ENCODE peak calls at places on chromosomes 5 and 9, in six cellular contexts. O is aorta, C is dorsolateral prefrontal cortex, H is choroid plexus epithelial cell, L is upper lobe of right lung, A is cardiac fibroblast. X is an unnamed sample.

GRCh38 chr9:74960548-74960947 is 7.8 kb upstream of the C9orf40 start:
- DNase-seq in O (no peak), C (no peak), H (peak), L (no peak), A (peak), X (peak)

GRCh38 chr9:129999123-129999510 is 43.9 kb downstream of the FNBP1 start:
- DNase-seq in O (no peak), C (no peak), H (no peak), L (no peak), A (no peak), X (no peak)

GRCh38 chr9:83387401-83388185 is 150.6 kb downstream of the FRMD3 start:
- DNase-seq in O (no peak), C (no peak), H (no peak), L (no peak), A (no peak), X (no peak)

GRCh38 chr5:57911466-57911865 is 428.9 kb upstream of the ACTBL2 start:
- DNase-seq in O (no peak), C (no peak), H (no peak), L (no peak), A (no peak), X (no peak)

GRCh38 chr9:115606851-115607250 is 488.9 kb upstream of the TNC start:
- DNase-seq in O (no peak), C (no peak), H (peak), L (no peak), A (peak), X (no peak)

GRCh38 chr9:27791311-27791710 is 218.0 kb upstream of the C9orf72 start:
- DNase-seq in O (no peak), C (no peak), H (peak), L (no peak), A (peak), X (no peak)

GRCh38 chr5:131610198-131611063 is 24.6 kb downstream of the RAPGEF6 start:
- DNase-seq in O (no peak), C (no peak), H (peak), L (no peak), A (peak), X (peak)

GRCh38 chr5:94072116-94072515 is 330.7 kb upstream of the POU5F2 start:
- DNase-seq in O (no peak), C (no peak), H (peak), L (no peak), A (peak), X (no peak)

GRCh38 chr5:132760601-132761317 is 13.5 kb downstream of the CCNI2 start:
- DNase-seq in O (no peak), C (no peak), H (no peak), L (no peak), A (no peak), X (no peak)

GRCh38 chr5:102583663-102584062 is 84.9 kb upstream of the SLCO6A1 start:
- DNase-seq in O (no peak), C (no peak), H (peak), L (no peak), A (peak), X (no peak)

GRCh38 chr5:174317261-174317894 is 271.9 kb downstream of the NSG2 start:
- DNase-seq in O (no peak), C (peak), H (peak), L (peak), A (peak), X (no peak)

GRCh38 chr5:54309237-54309636 is 1.1 kb downstream of the ARL15 start:
- DNase-seq in O (no peak), C (peak), H (peak), L (no peak), A (peak), X (no peak)

GRCh38 chr5:32390819-32391591 is 53.5 kb downstream of the ZFR start:
- DNase-seq in O (no peak), C (no peak), H (peak), L (no peak), A (peak), X (peak)

GRCh38 chr5:77641963-77642589 is 3.6 kb upstream of the OTP start:
- DNase-seq in O (no peak), C (no peak), H (no peak), L (no peak), A (no peak), X (no peak)

GRCh38 chr9:72349240-72349639 is 15.8 kb downstream of the ZFAND5 start:
- DNase-seq in O (no peak), C (no peak), H (no peak), L (no peak), A (no peak), X (no peak)

GRCh38 chr5:106759581-106759980 is 911.2 kb downstream of the EFNA5 start:
- DNase-seq in O (no peak), C (no peak), H (peak), L (peak), A (peak), X (peak)

GRCh38 chr5:524442-525163 is at the start of gene SLC9A3:
- DNase-seq in O (peak), C (no peak), H (no peak), L (no peak), A (no peak), X (no peak)

GRCh38 chr5:69276422-69277174 is 41.9 kb downstream of the CDK7 start:
- DNase-seq in O (no peak), C (no peak), H (peak), L (no peak), A (peak), X (no peak)

GRCh38 chr5:39193553-39194465 is 25.6 kb downstream of the FYB1 start:
- DNase-seq in O (no peak), C (no peak), H (no peak), L (no peak), A (no peak), X (no peak)

GRCh38 chr5:35220967-35221366 is 9.3 kb downstream of the PRLR start:
- DNase-seq in O (no peak), C (no peak), H (no peak), L (no peak), A (no peak), X (no peak)

GRCh38 chr5:74198156-74198555 is 442.4 kb downstream of the ENC1 start:
- DNase-seq in O (no peak), C (no peak), H (no peak), L (no peak), A (no peak), X (no peak)

GRCh38 chr5:74199005-74199404 is 441.5 kb downstream of the ENC1 start:
- DNase-seq in O (no peak), C (no peak), H (no peak), L (no peak), A (no peak), X (no peak)

GRCh38 chr5:74199436-74200210 is 440.9 kb downstream of the ENC1 start:
- DNase-seq in O (no peak), C (no peak), H (no peak), L (no peak), A (no peak), X (no peak)

GRCh38 chr5:74201334-74202081 is 439.0 kb downstream of the ENC1 start:
- DNase-seq in O (peak), C (no peak), H (peak), L (no peak), A (peak), X (no peak)

GRCh38 chr5:74200560-74200959 is 440.0 kb downstream of the ENC1 start:
- DNase-seq in O (no peak), C (no peak), H (no peak), L (no peak), A (no peak), X (no peak)
- H3K4me3 ChIP-seq in O (no peak), C (no peak), H (no peak), L (no peak), A (no peak), X (no peak)

GRCh38 chr5:159772698-159773061 is 143.6 kb upstream of the ADRA1B start:
- DNase-seq in O (no peak), C (no peak), H (no peak), L (no peak), A (no peak), X (no peak)
- H3K4me3 ChIP-seq in O (no peak), C (peak), H (no peak), L (peak), A (peak), X (peak)

GRCh38 chr5:168529361-168530234 is 493 bp downstream of the FBLL1 start:
- DNase-seq in O (peak), C (peak), H (no peak), L (no peak), A (no peak), X (no peak)

GRCh38 chr5:168530751-168531150 is 1.6 kb downstream of the FBLL1 start:
- DNase-seq in O (no peak), C (no peak), H (no peak), L (no peak), A (no peak), X (no peak)

GRCh38 chr5:168531191-168531590 is 2.1 kb downstream of the FBLL1 start:
- DNase-seq in O (no peak), C (no peak), H (no peak), L (no peak), A (no peak), X (no peak)

GRCh38 chr5:168527756-168528295 is 1.3 kb upstream of the FBLL1 start:
- DNase-seq in O (no peak), C (no peak), H (no peak), L (no peak), A (no peak), X (no peak)

DNA sequence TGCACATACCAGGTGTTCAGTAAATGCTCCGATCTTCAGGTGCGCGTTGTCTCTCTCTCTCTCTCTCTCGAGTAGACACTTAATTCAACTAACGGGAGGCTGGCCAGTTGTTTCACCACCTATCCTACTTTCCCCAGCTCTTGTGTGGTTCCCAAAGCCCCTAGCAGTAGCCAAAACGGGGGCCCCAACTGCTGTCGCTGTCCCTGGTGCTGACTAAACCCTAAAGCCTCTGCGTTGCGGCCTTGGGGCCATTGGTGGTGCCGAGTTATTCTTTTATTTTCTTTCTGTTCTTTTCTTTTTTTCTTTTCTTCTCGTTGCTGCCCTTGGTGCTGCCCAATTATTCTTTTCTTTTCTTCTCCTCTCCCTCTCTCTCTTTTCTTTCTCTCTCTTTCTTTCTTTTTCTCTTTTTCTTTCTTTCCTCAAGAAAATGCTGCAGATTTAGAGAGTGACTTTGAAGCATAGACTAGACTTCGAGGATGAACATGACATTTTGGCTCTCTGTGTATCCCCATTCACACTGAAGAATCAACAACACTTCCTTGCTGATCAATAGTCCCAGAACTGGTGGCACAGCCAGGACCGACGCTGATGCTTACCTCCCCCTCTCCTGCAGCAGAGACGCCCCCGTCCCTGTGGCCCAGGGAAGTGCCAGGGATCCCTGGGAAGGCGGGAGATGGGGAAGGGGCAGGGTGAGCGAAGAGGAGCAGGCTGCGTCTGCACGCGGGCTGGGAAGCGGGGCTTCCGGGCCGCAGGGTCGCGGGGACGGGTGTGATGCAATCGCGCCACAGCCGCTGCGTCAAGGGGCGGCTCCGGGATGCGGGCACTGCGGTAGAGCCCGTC is at the start of gene FBLL1:
- DNase-seq in O (no peak), C (peak), H (peak), L (no peak), A (peak), X (no peak)
- H3K4me3 ChIP-seq in O (peak), C (peak), H (peak), L (peak), A (peak), X (peak)

GRCh38 chr9:136728080-136728547 is 14.6 kb downstream of the LCN10 start:
- DNase-seq in O (peak), C (peak), H (peak), L (peak), A (peak), X (peak)
- H3K4me3 ChIP-seq in O (peak), C (peak), H (peak), L (peak), A (peak), X (peak)

DNA sequence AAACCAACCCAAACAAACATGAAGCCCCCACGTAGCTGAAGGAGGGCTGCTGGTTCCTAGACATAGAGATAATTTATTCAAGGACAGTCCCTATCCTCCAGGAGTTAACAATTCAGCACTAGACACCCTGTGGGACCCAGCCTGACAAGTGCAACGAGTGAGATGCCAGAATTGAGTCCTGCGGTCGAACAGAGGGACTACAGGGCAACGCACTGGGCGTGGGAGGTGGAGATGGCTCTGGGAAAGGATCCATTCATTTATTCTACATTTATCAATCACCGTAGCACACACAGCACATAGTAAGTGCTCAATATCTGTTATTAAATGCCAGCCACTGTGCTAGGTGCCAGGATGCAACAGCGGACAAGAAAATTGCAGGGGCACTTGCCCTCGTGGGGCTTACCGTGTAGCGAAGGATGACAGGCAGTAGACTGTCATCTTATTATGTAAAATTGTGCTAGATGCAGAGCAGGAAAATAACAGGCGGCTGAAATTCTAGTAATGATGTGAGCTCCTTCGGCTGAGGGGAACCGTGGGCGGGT is 855 bp upstream of the ARHGAP26 start:
- DNase-seq in O (no peak), C (no peak), H (no peak), L (no peak), A (no peak), X (no peak)
- H3K4me3 ChIP-seq in O (peak), C (peak), H (peak), L (peak), A (peak), X (peak)

GRCh38 chr5:176133289-176133870 is 104.8 kb upstream of the SIMC1 start:
- DNase-seq in O (no peak), C (no peak), H (no peak), L (no peak), A (no peak), X (no peak)

GRCh38 chr5:176131771-176132170 is 106.5 kb upstream of the SIMC1 start:
- DNase-seq in O (no peak), C (no peak), H (no peak), L (no peak), A (no peak), X (no peak)

GRCh38 chr5:176132471-176133288 is 105.5 kb upstream of the SIMC1 start:
- DNase-seq in O (no peak), C (no peak), H (no peak), L (no peak), A (no peak), X (no peak)

GRCh38 chr5:176134529-176135223 is 103.5 kb upstream of the SIMC1 start:
- DNase-seq in O (no peak), C (no peak), H (no peak), L (no peak), A (no peak), X (no peak)

GRCh38 chr5:176133877-176134276 is 104.3 kb upstream of the SIMC1 start:
- DNase-seq in O (no peak), C (no peak), H (no peak), L (no peak), A (no peak), X (no peak)
- H3K4me3 ChIP-seq in O (no peak), C (peak), H (no peak), L (no peak), A (no peak), X (no peak)

DNA sequence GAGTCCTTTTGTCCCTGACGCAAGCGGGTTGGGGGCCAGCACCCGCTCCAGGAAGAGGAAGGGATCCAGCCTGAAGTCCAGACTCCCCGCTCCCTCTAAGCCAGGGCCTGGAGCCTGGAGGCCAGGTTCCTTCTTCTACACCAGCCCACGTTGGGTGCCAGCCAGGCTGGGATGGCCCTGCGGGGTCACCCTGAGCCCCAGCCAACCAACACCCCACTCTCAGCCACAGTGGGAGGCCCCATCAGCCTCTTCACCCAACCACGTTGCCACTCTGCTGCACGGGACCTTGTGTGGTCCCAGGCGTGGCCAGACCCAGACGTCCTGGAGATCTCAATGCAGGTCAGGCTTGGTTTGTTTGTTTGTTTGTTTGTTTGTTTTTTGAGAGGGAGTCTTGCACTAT is 1.0 kb upstream of the FUT7 start:
- DNase-seq in O (peak), C (no peak), H (no peak), L (peak), A (no peak), X (no peak)
- H3K4me3 ChIP-seq in O (no peak), C (no peak), H (no peak), L (peak), A (no peak), X (no peak)

GRCh38 chr9:131731237-131731995 is 8.5 kb downstream of the RAPGEF1 start:
- DNase-seq in O (no peak), C (no peak), H (no peak), L (no peak), A (no peak), X (no peak)
- H3K4me3 ChIP-seq in O (no peak), C (no peak), H (no peak), L (no peak), A (no peak), X (no peak)

GRCh38 chr5:12625667-12626263 is 721.5 kb upstream of the CTNND2 start:
- DNase-seq in O (no peak), C (no peak), H (no peak), L (no peak), A (no peak), X (no peak)

GRCh38 chr5:12623408-12623807 is 719.2 kb upstream of the CTNND2 start:
- DNase-seq in O (no peak), C (no peak), H (peak), L (no peak), A (no peak), X (no peak)

GRCh38 chr5:12624776-12625560 is 720.7 kb upstream of the CTNND2 start:
- DNase-seq in O (no peak), C (no peak), H (no peak), L (no peak), A (no peak), X (no peak)

DNA sequence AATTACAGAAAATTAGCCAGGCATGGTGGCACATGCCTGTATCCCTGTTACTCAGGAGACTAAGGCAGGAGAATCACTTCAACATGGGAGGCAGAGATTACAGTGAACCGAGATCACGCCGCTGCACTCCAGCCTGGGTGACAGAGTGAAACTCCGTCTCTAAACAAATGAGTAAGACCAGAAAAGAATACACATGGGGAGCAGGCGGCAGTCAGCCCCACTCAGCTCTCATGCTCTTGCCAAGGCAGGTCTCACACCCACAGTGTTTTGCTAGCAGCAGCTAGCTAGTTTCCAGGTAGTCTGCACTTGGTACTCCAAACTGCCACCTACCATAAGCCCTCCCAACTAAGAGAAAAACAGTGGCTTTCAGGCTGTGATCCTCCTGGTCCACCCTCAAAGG is 722.3 kb upstream of the CTNND2 start:
- DNase-seq in O (no peak), C (no peak), H (no peak), L (no peak), A (no peak), X (no peak)
- H3K4me3 ChIP-seq in O (no peak), C (no peak), H (no peak), L (no peak), A (no peak), X (no peak)

GRCh38 chr5:119335261-119335677 is 20.6 kb upstream of the TNFAIP8 start:
- DNase-seq in O (no peak), C (no peak), H (no peak), L (no peak), A (no peak), X (no peak)

GRCh38 chr5:119338326-119338957 is 17.4 kb upstream of the TNFAIP8 start:
- DNase-seq in O (no peak), C (no peak), H (no peak), L (no peak), A (no peak), X (no peak)

GRCh38 chr5:119336262-119336661 is 19.6 kb upstream of the TNFAIP8 start:
- DNase-seq in O (no peak), C (no peak), H (no peak), L (no peak), A (no peak), X (no peak)

GRCh38 chr5:119339344-119339743 is 16.5 kb upstream of the TNFAIP8 start:
- DNase-seq in O (no peak), C (no peak), H (no peak), L (no peak), A (no peak), X (no peak)

DNA sequence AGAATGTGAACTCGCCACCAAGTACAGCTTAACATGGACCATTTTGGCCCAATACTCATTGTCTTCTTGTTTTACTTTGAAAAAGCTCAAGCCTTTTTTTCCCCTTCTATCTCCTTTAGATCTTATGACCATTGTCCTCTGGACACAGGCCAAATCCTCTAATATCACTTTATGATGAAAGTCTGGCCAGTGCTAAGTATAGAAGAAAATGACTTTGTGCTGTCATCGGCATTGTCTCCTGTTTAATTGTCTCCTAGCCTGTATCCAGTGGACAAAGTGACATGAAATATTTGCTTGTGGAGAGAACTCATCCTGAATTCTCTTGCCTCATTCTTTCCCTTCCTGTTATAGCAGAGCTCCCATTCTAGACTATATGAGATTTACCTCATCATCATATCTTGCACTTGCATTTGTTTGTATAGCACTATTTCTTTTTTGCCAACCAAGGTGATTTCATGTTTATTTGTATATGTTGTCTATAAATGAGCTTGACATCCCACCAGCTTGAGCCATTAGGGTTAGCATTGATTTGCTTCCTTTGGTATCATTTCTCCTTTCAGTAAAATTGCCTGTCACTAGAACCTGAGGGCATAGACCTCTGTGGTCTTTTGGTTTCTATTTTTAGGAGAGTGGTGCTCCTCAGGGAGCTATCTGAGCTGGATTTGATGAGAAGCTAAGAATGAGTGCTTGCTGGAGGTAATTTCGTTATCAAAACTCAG is 18.8 kb upstream of the TNFAIP8 start:
- DNase-seq in O (no peak), C (no peak), H (no peak), L (no peak), A (no peak), X (no peak)
- H3K4me3 ChIP-seq in O (no peak), C (no peak), H (no peak), L (no peak), A (no peak), X (no peak)

X was measured in AG04450.